ENCODE peak calls at places on chromosome 7, in four cellular contexts. D, Y, V and P are unnamed samples.
A peak's percentile ranks its signal among the peaks of the same experiment; 100 is the strongest.

GRCh38 chr7:111094387-111094786 is 3.5 kb downstream of the LRRN3 start:
- DNase-seq in Y (no peak), V (no peak), D (no peak), P (no peak)

GRCh38 chr7:71808115-71808514 is 604.0 kb downstream of the CALN1 start:
- DNase-seq in Y (no peak), D (no peak), V (no peak), P (no peak)

GRCh38 chr7:26944486-26944885 is 80.1 kb upstream of the SKAP2 start:
- DNase-seq in Y (no peak), D (no peak), V (no peak), P (no peak)

GRCh38 chr7:94054130-94054529 is 50.0 kb upstream of the BET1 start:
- DNase-seq in Y (no peak), V (no peak), D (no peak), P (no peak)

GRCh38 chr7:18788026-18788425 is 292.5 kb downstream of the HDAC9 start:
- DNase-seq in V (no peak), Y (no peak), D (no peak), P (peak; percentile 37)

GRCh38 chr7:115178831-115179230 is 256.9 kb downstream of the MDFIC start:
- DNase-seq in D (no peak), V (no peak), Y (no peak), P (no peak)

GRCh38 chr7:97457054-97457453 is 274.8 kb upstream of the TAC1 start:
- DNase-seq in Y (no peak), V (no peak), D (no peak), P (no peak)

GRCh38 chr7:144020340-144020739 is 20.2 kb downstream of the OR6B1 start:
- DNase-seq in V (no peak), D (no peak), Y (no peak), P (no peak)

GRCh38 chr7:16204953-16205352 is 216.4 kb downstream of the CRPPA start:
- DNase-seq in V (no peak), Y (no peak), D (no peak), P (no peak)

GRCh38 chr7:138886501-138886917 is 88.5 kb upstream of the ATP6V0A4 start:
- DNase-seq in Y (peak; percentile 62), D (peak; percentile 74), V (peak; percentile 56), P (peak; percentile 68)

GRCh38 chr7:150799741-150800575 is at the start of gene TMEM176B:
- DNase-seq in Y (no peak), V (no peak), D (no peak), P (peak; percentile 49)

GRCh38 chr7:38276096-38276857 is 2.8 kb upstream of the TARP start:
- DNase-seq in V (no peak), D (no peak), Y (no peak), P (no peak)

GRCh38 chr7:105664816-105665525 is 83.7 kb upstream of the EFCAB10 start:
- DNase-seq in Y (peak; percentile 89), V (peak; percentile 79), D (peak; percentile 93), P (peak; percentile 60)

GRCh38 chr7:157496426-157497275 is 159.8 kb downstream of the DNAJB6 start:
- DNase-seq in V (no peak), D (no peak), Y (no peak), P (no peak)

GRCh38 chr7:151167197-151167911 is at the start of gene GBX1:
- DNase-seq in V (no peak), D (peak; percentile 29), Y (no peak), P (peak; percentile 85)

GRCh38 chr7:22990588-22990949 is 23.4 kb downstream of the HYCC1 start:
- DNase-seq in D (no peak), Y (no peak), V (no peak), P (no peak)

GRCh38 chr7:35581564-35581963 is 113.4 kb downstream of the HERPUD2 start:
- DNase-seq in V (no peak), D (no peak), Y (no peak), P (peak; percentile 60)

GRCh38 chr7:106471686-106472440 is 187.1 kb upstream of the NAMPT start:
- DNase-seq in Y (no peak), D (no peak), V (no peak), P (no peak)

GRCh38 chr7:1422512-1423265 is 36.6 kb downstream of the MICALL2 start:
- DNase-seq in V (no peak), D (no peak), Y (no peak), P (peak; percentile 69)

GRCh38 chr7:101163281-101164070 is 1.9 kb downstream of the VGF start:
- DNase-seq in Y (no peak), D (peak; percentile 78), V (peak; percentile 73), P (peak; percentile 88)

GRCh38 chr7:157033483-157034473 is 23.3 kb upstream of the MNX1 start:
- DNase-seq in V (no peak), Y (no peak), D (no peak), P (no peak)

GRCh38 chr7:133365892-133366291 is 113.0 kb downstream of the EXOC4 start:
- DNase-seq in Y (no peak), V (no peak), D (no peak), P (no peak)

GRCh38 chr7:124779194-124779593 is 13.6 kb upstream of the GPR37 start:
- DNase-seq in V (no peak), D (no peak), Y (peak; percentile 9), P (no peak)

GRCh38 chr7:48528689-48529088 is 357.4 kb downstream of the ABCA13 start:
- DNase-seq in Y (no peak), V (no peak), D (no peak), P (no peak)

GRCh38 chr7:4733936-4734528 is 41.4 kb upstream of the AP5Z1 start:
- DNase-seq in V (no peak), D (no peak), Y (no peak), P (no peak)

GRCh38 chr7:24337180-24337579 is 53.2 kb downstream of the NPY start:
- DNase-seq in Y (no peak), V (no peak), D (no peak), P (no peak)

GRCh38 chr7:4762121-4763055 is 13.0 kb upstream of the AP5Z1 start:
- DNase-seq in V (no peak), Y (no peak), D (no peak), P (no peak)

GRCh38 chr7:94295805-94296204 is 98.9 kb upstream of the COL1A2 start:
- DNase-seq in D (no peak), Y (peak; percentile 7), V (no peak), P (peak; percentile 39)

GRCh38 chr7:24158976-24159375 is 125.0 kb upstream of the NPY start:
- DNase-seq in V (no peak), Y (no peak), D (no peak), P (no peak)

GRCh38 chr7:101945034-101945758 is 127.8 kb downstream of the CUX1 start:
- DNase-seq in Y (no peak), D (no peak), V (no peak), P (no peak)

GRCh38 chr7:36658603-36659516 is 65.4 kb downstream of the AOAH start:
- DNase-seq in V (no peak), D (no peak), Y (peak; percentile 34), P (no peak)

GRCh38 chr7:37832194-37832593 is 16.2 kb upstream of the NME8 start:
- DNase-seq in Y (no peak), D (peak; percentile 30), V (no peak), P (peak; percentile 26)

GRCh38 chr7:151249034-151249731 is 689 bp upstream of the SMARCD3 start:
- DNase-seq in V (no peak), Y (no peak), D (peak; percentile 56), P (peak; percentile 84)

GRCh38 chr7:16428672-16429071 is 7.3 kb upstream of the CRPPA start:
- DNase-seq in D (no peak), V (no peak), Y (no peak), P (no peak)

GRCh38 chr7:138755831-138756590 is 41.8 kb upstream of the TMEM213 start:
- DNase-seq in D (no peak), V (no peak), Y (no peak), P (no peak)

GRCh38 chr7:56105508-56105907 is 768 bp downstream of the CHCHD2 start:
- DNase-seq in Y (peak; percentile 73), V (peak; percentile 39), D (peak; percentile 76), P (no peak)
- TF ChIP-seq ELF1 in Y (no peak), V (no peak), D (no peak), P (peak; percentile 6)

GRCh38 chr7:123241809-123242208 is 42.0 kb upstream of the SLC13A1 start:
- DNase-seq in V (no peak), Y (no peak), D (no peak), P (peak; percentile 38)

GRCh38 chr7:123244768-123245167 is 45.0 kb upstream of the SLC13A1 start:
- DNase-seq in D (no peak), V (no peak), Y (no peak), P (no peak)

DNA sequence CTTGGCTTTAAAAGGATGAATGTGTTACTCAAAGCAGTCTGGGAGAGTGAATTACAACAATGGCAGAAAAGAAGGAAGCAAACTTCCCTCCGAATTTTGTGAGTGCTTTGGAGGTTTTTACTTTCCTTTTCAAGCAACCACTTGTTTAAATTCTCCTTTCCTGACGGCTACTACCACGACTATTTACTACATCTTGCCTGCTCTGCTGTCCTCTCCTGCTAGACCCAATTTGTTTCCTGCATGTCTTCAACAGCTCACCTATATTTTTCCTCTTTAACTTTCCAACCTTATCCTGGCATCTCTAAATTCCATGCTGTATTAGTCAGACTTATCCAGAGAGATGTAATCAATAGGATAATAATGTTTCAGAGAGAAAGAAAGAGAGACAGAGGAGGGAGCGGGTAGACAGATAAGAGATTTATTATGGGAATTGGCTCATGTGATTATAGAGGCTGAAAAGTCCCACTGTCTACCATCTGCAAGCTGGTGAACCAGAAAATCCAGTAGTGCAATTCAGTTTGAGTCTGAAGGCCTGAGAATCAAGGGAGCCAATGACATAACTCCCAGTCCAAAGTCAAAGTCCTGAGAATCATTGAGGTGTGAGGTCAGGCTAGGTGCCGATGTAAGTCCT is 42.8 kb upstream of the SLC13A1 start:
- DNase-seq in D (no peak), Y (no peak), V (no peak), P (peak; percentile 8)
- TF ChIP-seq ELF1 in D (no peak), Y (no peak), V (no peak), P (no peak)

GRCh38 chr7:79352323-79352722 is 101.1 kb downstream of the MAGI2 start:
- DNase-seq in D (no peak), V (no peak), Y (peak; percentile 3), P (no peak)

GRCh38 chr7:79359827-79360226 is 93.6 kb downstream of the MAGI2 start:
- DNase-seq in V (no peak), Y (no peak), D (no peak), P (no peak)

GRCh38 chr7:79357101-79357500 is 96.4 kb downstream of the MAGI2 start:
- DNase-seq in Y (no peak), V (no peak), D (no peak), P (no peak)

DNA sequence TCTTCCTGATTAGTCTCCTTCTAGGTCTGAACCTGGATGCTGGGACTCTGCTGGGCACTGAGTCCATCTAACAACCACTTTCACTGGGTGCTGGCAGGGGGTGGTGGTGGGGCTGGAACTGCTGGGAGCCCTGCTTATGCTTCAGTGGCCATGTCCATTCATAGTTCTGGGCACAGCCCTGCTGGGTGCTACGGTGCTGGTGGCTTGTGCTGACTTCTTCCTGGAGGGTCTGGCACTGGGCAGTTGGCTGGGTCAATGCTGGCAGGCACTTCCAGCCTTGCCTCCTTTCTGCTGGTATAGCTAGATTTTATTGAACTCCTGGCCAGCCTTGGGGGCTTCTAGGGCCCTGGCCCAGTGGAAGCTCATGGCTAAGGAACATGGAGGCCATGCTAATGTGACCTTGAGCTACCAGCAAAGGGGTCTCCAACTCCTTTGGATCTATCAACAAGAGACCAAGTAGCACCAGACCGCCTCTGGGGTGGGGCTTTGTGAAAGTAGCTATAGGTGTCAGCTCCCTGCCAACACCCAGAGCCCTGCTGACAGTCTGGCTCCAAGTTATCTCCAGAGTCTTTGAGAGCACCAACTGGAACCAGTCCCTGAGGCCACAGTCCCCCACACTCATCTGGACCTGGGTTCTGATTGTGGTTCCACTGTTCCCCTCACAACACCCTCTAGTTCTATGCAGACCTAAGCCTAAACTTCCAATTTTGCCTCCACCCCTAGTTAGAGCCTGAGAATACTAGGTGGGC is 99.6 kb downstream of the MAGI2 start:
- DNase-seq in D (no peak), Y (no peak), V (no peak), P (no peak)
- TF ChIP-seq ELF1 in D (no peak), Y (no peak), V (no peak), P (no peak)

GRCh38 chr7:47512481-47513176 is 69.3 kb downstream of the TNS3 start:
- DNase-seq in Y (peak; percentile 41), D (no peak), V (no peak), P (no peak)
- TF ChIP-seq ELF1 in Y (no peak), D (no peak), V (no peak), P (no peak)